ENCODE peak calls at places on chromosomes 13 and 19, in seven cellular contexts. One of them, this sample, is unnamed.

GRCh38 chr13:97809576-97809975 is 143.9 kb upstream of the IPO5 start:
- DNase-seq in left ventricle myocardium inferior: no peak
- DNase-seq in WTC11: no peak
- DNase-seq in ascending aorta: no peak
- DNase-seq in fibroblast of mammary gland: peak
- DNase-seq in IMR-90: peak
- DNase-seq in AG09309: no peak
- DNase-seq in this sample: peak

GRCh38 chr19:58009666-58010301 is 7.2 kb upstream of the ZNF606 start:
- DNase-seq in fibroblast of mammary gland: peak
- DNase-seq in AG09309: no peak
- DNase-seq in IMR-90: peak
- DNase-seq in ascending aorta: no peak
- DNase-seq in left ventricle myocardium inferior: peak
- DNase-seq in WTC11: peak
- DNase-seq in this sample: peak

GRCh38 chr19:8245869-8246835 is 37.0 kb downstream of the CERS4 start:
- DNase-seq in left ventricle myocardium inferior: no peak
- DNase-seq in fibroblast of mammary gland: no peak
- DNase-seq in ascending aorta: no peak
- DNase-seq in AG09309: no peak
- DNase-seq in IMR-90: no peak
- DNase-seq in WTC11: no peak
- DNase-seq in this sample: no peak

GRCh38 chr19:38514812-38515633 is 81.5 kb downstream of the RYR1 start:
- DNase-seq in IMR-90: peak
- DNase-seq in AG09309: no peak
- DNase-seq in WTC11: peak
- DNase-seq in fibroblast of mammary gland: peak
- DNase-seq in ascending aorta: no peak
- DNase-seq in left ventricle myocardium inferior: peak
- DNase-seq in this sample: peak

GRCh38 chr19:32469796-32470195 is 64.2 kb downstream of the DPY19L3 start:
- DNase-seq in fibroblast of mammary gland: peak
- DNase-seq in WTC11: no peak
- DNase-seq in left ventricle myocardium inferior: no peak
- DNase-seq in IMR-90: peak
- DNase-seq in AG09309: no peak
- DNase-seq in ascending aorta: no peak
- DNase-seq in this sample: no peak

GRCh38 chr13:107301724-107302374 is 733.9 kb upstream of the ARGLU1 start:
- DNase-seq in WTC11: no peak
- DNase-seq in left ventricle myocardium inferior: no peak
- DNase-seq in IMR-90: no peak
- DNase-seq in AG09309: no peak
- DNase-seq in ascending aorta: no peak
- DNase-seq in fibroblast of mammary gland: peak
- DNase-seq in this sample: no peak

GRCh38 chr19:12884926-12885748 is 1.9 kb downstream of the KLF1 start:
- DNase-seq in fibroblast of mammary gland: peak
- DNase-seq in IMR-90: peak
- DNase-seq in ascending aorta: no peak
- DNase-seq in left ventricle myocardium inferior: peak
- DNase-seq in AG09309: no peak
- DNase-seq in WTC11: peak
- DNase-seq in this sample: peak

GRCh38 chr13:20738616-20739015 is 35.1 kb downstream of the IL17D start:
- DNase-seq in IMR-90: no peak
- DNase-seq in WTC11: no peak
- DNase-seq in left ventricle myocardium inferior: no peak
- DNase-seq in fibroblast of mammary gland: no peak
- DNase-seq in ascending aorta: no peak
- DNase-seq in AG09309: no peak
- DNase-seq in this sample: no peak

GRCh38 chr13:110125157-110125556 is 181.8 kb downstream of the COL4A1 start:
- DNase-seq in left ventricle myocardium inferior: no peak
- DNase-seq in AG09309: no peak
- DNase-seq in WTC11: no peak
- DNase-seq in ascending aorta: no peak
- DNase-seq in fibroblast of mammary gland: no peak
- DNase-seq in IMR-90: no peak
- DNase-seq in this sample: peak

GRCh38 chr13:51267581-51267980 is 45.4 kb downstream of the FAM124A start:
- DNase-seq in left ventricle myocardium inferior: no peak
- DNase-seq in fibroblast of mammary gland: peak
- DNase-seq in WTC11: no peak
- DNase-seq in IMR-90: no peak
- DNase-seq in ascending aorta: no peak
- DNase-seq in AG09309: no peak
- DNase-seq in this sample: no peak

DNA sequence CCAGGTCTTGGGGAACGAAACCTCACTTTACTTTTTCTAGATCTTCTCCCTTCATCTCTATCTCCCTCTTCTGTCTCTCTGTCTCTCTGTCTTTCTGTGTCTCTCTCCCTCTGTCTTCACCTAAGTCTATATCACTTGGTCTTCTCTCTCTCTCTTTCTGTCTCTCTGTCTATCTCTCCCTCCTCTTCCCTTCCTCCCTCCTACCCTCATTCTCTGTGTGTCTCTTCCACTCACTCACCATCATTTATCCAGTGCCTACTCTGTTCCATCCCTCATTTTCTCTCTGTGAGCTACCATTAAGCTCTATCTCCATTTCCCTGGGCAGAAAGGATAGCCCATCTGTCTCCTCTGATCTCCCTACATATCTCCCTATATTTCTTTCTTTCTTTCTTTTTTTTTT is 32.2 kb upstream of the FBL start:
- DNase-seq in fibroblast of mammary gland: no peak
- DNase-seq in AG09309: no peak
- DNase-seq in IMR-90: no peak
- DNase-seq in left ventricle myocardium inferior: no peak
- DNase-seq in WTC11: no peak
- DNase-seq in ascending aorta: no peak
- DNase-seq in this sample: no peak
- TF ChIP-seq CTCF in fibroblast of mammary gland: no peak
- TF ChIP-seq CTCF in AG09309: no peak
- TF ChIP-seq CTCF in IMR-90: no peak
- TF ChIP-seq CTCF in left ventricle myocardium inferior: no peak
- TF ChIP-seq CTCF in WTC11: no peak
- TF ChIP-seq CTCF in ascending aorta: no peak
- TF ChIP-seq CTCF in this sample: no peak

DNA sequence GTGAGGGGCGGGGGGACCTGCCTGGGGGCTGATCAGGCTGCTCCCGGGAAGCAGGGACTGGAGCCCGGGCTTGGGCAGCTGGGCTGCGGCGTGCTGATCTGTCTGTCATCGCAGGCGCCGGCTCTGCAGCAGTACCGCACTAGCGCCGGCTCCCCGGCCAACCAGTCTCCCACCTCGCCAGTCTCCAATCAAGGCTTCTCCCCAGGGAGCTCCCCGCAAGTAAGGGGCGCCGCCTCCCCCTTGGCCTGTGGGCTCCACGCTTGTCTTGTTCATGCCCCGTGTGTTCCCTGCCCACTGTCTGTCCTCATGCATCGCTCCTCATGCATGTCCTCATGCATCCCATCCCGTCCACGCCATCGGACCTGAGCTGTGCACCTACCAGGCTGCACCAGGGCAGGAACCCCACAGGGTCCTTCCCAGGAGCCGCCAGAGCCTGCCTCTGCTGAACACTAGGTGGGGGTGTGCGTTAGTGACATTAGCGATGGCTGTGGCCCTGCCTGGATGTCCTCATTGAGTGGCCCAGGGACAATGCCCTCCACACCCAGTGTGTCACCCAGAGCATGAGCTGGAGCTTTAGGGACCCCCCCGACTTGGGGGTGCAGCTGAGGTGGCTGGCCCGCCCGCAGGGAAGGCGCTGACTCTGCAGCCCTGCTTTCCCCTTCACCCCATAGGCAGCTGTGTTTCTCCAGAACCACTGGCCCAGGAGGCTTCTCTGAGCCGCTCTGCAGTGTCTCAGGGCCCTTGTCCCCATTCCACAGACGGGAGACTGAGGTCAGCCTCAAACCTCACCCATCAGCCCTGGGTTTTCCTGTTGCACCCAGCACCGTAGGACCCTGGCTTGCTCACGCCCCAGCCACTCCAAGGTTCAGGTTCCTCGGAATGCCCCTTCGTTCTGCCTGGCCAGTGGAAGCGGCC is 19.5 kb downstream of the COMP start:
- DNase-seq in fibroblast of mammary gland: no peak
- DNase-seq in left ventricle myocardium inferior: no peak
- DNase-seq in IMR-90: no peak
- DNase-seq in AG09309: no peak
- DNase-seq in ascending aorta: no peak
- DNase-seq in WTC11: peak
- DNase-seq in this sample: no peak
- TF ChIP-seq CTCF in fibroblast of mammary gland: peak
- TF ChIP-seq CTCF in left ventricle myocardium inferior: no peak
- TF ChIP-seq CTCF in IMR-90: peak
- TF ChIP-seq CTCF in AG09309: peak
- TF ChIP-seq CTCF in ascending aorta: no peak
- TF ChIP-seq CTCF in WTC11: no peak
- TF ChIP-seq CTCF in this sample: peak

DNA sequence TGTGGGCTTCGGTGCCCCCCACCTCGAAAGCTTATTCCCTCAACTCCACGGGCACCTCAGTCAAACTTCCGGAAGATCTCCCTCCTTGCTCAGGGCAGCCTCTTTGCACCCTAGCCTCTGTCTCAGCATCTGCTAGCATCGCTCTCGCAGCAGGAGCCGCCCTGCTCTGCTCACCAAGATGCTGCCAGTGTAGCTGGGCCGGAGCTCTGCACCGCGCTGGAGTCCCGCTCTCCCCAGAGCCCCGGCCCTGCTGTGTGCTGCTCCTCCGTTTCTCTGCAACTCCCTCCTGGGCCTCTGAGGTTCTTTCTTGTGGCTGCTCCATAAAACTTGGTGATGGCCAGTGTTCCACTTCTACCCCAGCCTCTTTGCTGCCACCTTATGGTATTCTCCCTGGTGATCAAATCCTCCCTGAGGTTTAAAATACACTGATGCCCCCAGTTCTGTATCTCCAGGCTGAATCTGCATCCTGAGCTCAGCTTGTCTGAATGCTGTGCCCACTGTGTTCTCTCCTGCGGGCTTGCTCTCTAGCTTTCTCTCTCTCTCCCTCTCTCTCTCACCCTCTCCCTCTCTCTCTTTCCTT is 198.0 kb downstream of the UQCRFS1 start:
- DNase-seq in left ventricle myocardium inferior: no peak
- DNase-seq in AG09309: no peak
- DNase-seq in WTC11: no peak
- DNase-seq in ascending aorta: no peak
- DNase-seq in fibroblast of mammary gland: no peak
- DNase-seq in IMR-90: no peak
- DNase-seq in this sample: no peak
- TF ChIP-seq CTCF in left ventricle myocardium inferior: no peak
- TF ChIP-seq CTCF in AG09309: no peak
- TF ChIP-seq CTCF in WTC11: no peak
- TF ChIP-seq CTCF in ascending aorta: no peak
- TF ChIP-seq CTCF in fibroblast of mammary gland: no peak
- TF ChIP-seq CTCF in IMR-90: no peak
- TF ChIP-seq CTCF in this sample: no peak

GRCh38 chr19:41263850-41264580 is at the start of gene HNRNPUL1:
- DNase-seq in left ventricle myocardium inferior: peak
- DNase-seq in fibroblast of mammary gland: peak
- DNase-seq in AG09309: peak
- DNase-seq in IMR-90: peak
- DNase-seq in WTC11: peak
- DNase-seq in ascending aorta: peak
- DNase-seq in this sample: peak
- TF ChIP-seq CTCF in left ventricle myocardium inferior: no peak
- TF ChIP-seq CTCF in fibroblast of mammary gland: no peak
- TF ChIP-seq CTCF in AG09309: peak
- TF ChIP-seq CTCF in IMR-90: peak
- TF ChIP-seq CTCF in WTC11: no peak
- TF ChIP-seq CTCF in ascending aorta: peak
- TF ChIP-seq CTCF in this sample: peak

DNA sequence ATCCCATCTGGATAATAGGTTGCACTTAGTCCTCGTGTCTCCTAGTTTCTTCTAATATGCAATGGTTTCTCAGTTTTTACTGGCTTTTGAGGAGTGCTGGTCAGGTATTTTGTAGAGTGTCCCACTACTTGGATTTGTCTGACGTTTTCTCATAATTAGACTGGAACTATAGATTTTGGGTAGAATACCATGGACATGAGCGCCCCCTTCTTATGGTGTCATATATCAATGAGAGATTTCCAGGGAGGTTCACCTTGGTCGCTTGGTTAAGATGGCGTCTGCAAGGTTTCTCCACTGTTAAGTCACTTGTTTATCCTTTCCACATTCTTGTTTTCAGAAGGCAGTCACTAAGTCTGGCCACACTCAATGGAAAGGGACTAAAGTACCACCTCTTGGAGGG is 6.7 kb downstream of the SOHLH2 start:
- DNase-seq in WTC11: no peak
- DNase-seq in IMR-90: no peak
- DNase-seq in AG09309: no peak
- DNase-seq in left ventricle myocardium inferior: no peak
- DNase-seq in ascending aorta: no peak
- DNase-seq in fibroblast of mammary gland: peak
- DNase-seq in this sample: no peak
- TF ChIP-seq CTCF in WTC11: no peak
- TF ChIP-seq CTCF in IMR-90: peak
- TF ChIP-seq CTCF in AG09309: no peak
- TF ChIP-seq CTCF in left ventricle myocardium inferior: peak
- TF ChIP-seq CTCF in ascending aorta: no peak
- TF ChIP-seq CTCF in fibroblast of mammary gland: peak
- TF ChIP-seq CTCF in this sample: no peak

GRCh38 chr19:17488593-17489391 is 18.5 kb downstream of the SLC27A1 start:
- DNase-seq in ascending aorta: no peak
- DNase-seq in AG09309: no peak
- DNase-seq in left ventricle myocardium inferior: peak
- DNase-seq in IMR-90: no peak
- DNase-seq in WTC11: peak
- DNase-seq in fibroblast of mammary gland: no peak
- DNase-seq in this sample: no peak
- TF ChIP-seq CTCF in ascending aorta: no peak
- TF ChIP-seq CTCF in AG09309: no peak
- TF ChIP-seq CTCF in left ventricle myocardium inferior: no peak
- TF ChIP-seq CTCF in IMR-90: no peak
- TF ChIP-seq CTCF in WTC11: peak
- TF ChIP-seq CTCF in fibroblast of mammary gland: no peak
- TF ChIP-seq CTCF in this sample: no peak

GRCh38 chr19:9528757-9529336 is 9.6 kb downstream of the ZNF426 start:
- DNase-seq in left ventricle myocardium inferior: no peak
- DNase-seq in fibroblast of mammary gland: peak
- DNase-seq in ascending aorta: no peak
- DNase-seq in IMR-90: peak
- DNase-seq in WTC11: no peak
- DNase-seq in AG09309: no peak
- DNase-seq in this sample: peak

GRCh38 chr19:9523885-9524474 is 14.5 kb downstream of the ZNF426 start:
- DNase-seq in fibroblast of mammary gland: peak
- DNase-seq in AG09309: no peak
- DNase-seq in ascending aorta: no peak
- DNase-seq in left ventricle myocardium inferior: no peak
- DNase-seq in WTC11: no peak
- DNase-seq in IMR-90: no peak
- DNase-seq in this sample: peak
- TF ChIP-seq CTCF in fibroblast of mammary gland: no peak
- TF ChIP-seq CTCF in AG09309: no peak
- TF ChIP-seq CTCF in ascending aorta: no peak
- TF ChIP-seq CTCF in left ventricle myocardium inferior: no peak
- TF ChIP-seq CTCF in WTC11: no peak
- TF ChIP-seq CTCF in IMR-90: no peak
- TF ChIP-seq CTCF in this sample: no peak

GRCh38 chr13:103012611-103013010 is 53.6 kb downstream of the SLC10A2 start:
- DNase-seq in left ventricle myocardium inferior: no peak
- DNase-seq in AG09309: no peak
- DNase-seq in WTC11: no peak
- DNase-seq in fibroblast of mammary gland: no peak
- DNase-seq in IMR-90: no peak
- DNase-seq in ascending aorta: no peak
- DNase-seq in this sample: no peak
- TF ChIP-seq CTCF in left ventricle myocardium inferior: no peak
- TF ChIP-seq CTCF in AG09309: no peak
- TF ChIP-seq CTCF in WTC11: no peak
- TF ChIP-seq CTCF in fibroblast of mammary gland: no peak
- TF ChIP-seq CTCF in IMR-90: no peak
- TF ChIP-seq CTCF in ascending aorta: no peak
- TF ChIP-seq CTCF in this sample: no peak